ENCODE peak calls at places on chromosomes 6 and 20, in seven cellular contexts. F is fibroblast of the aortic adventitia, Z is neural crest cell, E is fibroblast of lung, U is fibroblast of villous mesenchyme, G is HFF-Myc, B is lower leg skin. C is an unnamed sample.

GRCh38 chr20:48196486-48196885 is 411.2 kb upstream of the SULF2 start:
- DNase-seq in F (no peak), Z (no peak), E (no peak), U (no peak), G (no peak), B (no peak), C (no peak)

GRCh38 chr6:1464796-1465348 is 75.5 kb downstream of the FOXF2 start:
- DNase-seq in F (no peak), Z (no peak), E (no peak), U (no peak), G (peak; percentile 6), B (no peak), C (no peak)

GRCh38 chr6:169702640-169703246 is 817 bp downstream of the C6orf120 start:
- DNase-seq in F (no peak), Z (peak; percentile 6), E (no peak), U (no peak), G (no peak), B (no peak), C (no peak)

GRCh38 chr6:87879144-87879861 is 168.3 kb upstream of the SPACA1 start:
- DNase-seq in F (peak; percentile 1), Z (no peak), E (no peak), U (peak; percentile 40), G (peak; percentile 7), B (no peak), C (no peak)

GRCh38 chr6:25660512-25660911 is 8.5 kb downstream of the SCGN start:
- DNase-seq in F (no peak), Z (no peak), E (peak; percentile 37), U (peak; percentile 11), G (peak; percentile 61), B (no peak), C (peak; percentile 54)

GRCh38 chr6:160379464-160379863 is 31.3 kb downstream of the SLC22A3 start:
- DNase-seq in F (peak; percentile 75), Z (no peak), E (peak; percentile 58), U (peak; percentile 76), G (no peak), B (no peak), C (no peak)

GRCh38 chr6:26222587-26222986 is 135.4 kb downstream of the HFE start:
- DNase-seq in F (no peak), Z (no peak), E (peak; percentile 32), U (no peak), G (no peak), B (no peak), C (no peak)

GRCh38 chr6:93550551-93551276 is 131.4 kb upstream of the EPHA7 start:
- DNase-seq in F (no peak), Z (no peak), E (peak; percentile 1), U (no peak), G (no peak), B (no peak), C (no peak)

GRCh38 chr6:122648726-122649125 is 38.5 kb downstream of the PKIB start:
- DNase-seq in F (no peak), Z (no peak), E (no peak), U (no peak), G (no peak), B (no peak), C (no peak)

GRCh38 chr6:165178056-165178455 is 131.3 kb downstream of the C6orf118 start:
- DNase-seq in F (peak; percentile 17), Z (no peak), E (peak; percentile 59), U (no peak), G (no peak), B (no peak), C (no peak)

GRCh38 chr6:41072836-41073202 is at the start of gene NFYA:
- DNase-seq in F (no peak), Z (no peak), E (no peak), U (peak; percentile 100), G (no peak), B (no peak), C (no peak)

GRCh38 chr20:44183282-44183681 is 3.7 kb downstream of the JPH2 start:
- DNase-seq in F (no peak), Z (no peak), E (no peak), U (no peak), G (no peak), B (no peak), C (peak; percentile 69)

GRCh38 chr6:85537055-85537494 is 56.6 kb downstream of the SNX14 start:
- DNase-seq in F (peak; percentile 48), Z (no peak), E (no peak), U (peak; percentile 28), G (no peak), B (no peak), C (peak; percentile 14)

GRCh38 chr6:54041239-54041638 is 70.0 kb upstream of the MLIP start:
- DNase-seq in F (no peak), Z (no peak), E (no peak), U (no peak), G (no peak), B (no peak), C (no peak)

GRCh38 chr6:7669742-7670141 is 56.2 kb upstream of the BMP6 start:
- DNase-seq in F (no peak), Z (no peak), E (no peak), U (no peak), G (no peak), B (no peak), C (no peak)
- TF ChIP-seq CTCF in F (no peak), Z (no peak), E (no peak), U (no peak), G (no peak), B (no peak), C (no peak)

GRCh38 chr6:138724015-138724414 is 49.6 kb upstream of the CCDC28A start:
- DNase-seq in F (peak; percentile 12), Z (no peak), E (peak; percentile 63), U (peak; percentile 71), G (no peak), B (peak; percentile 24), C (peak; percentile 15)
- TF ChIP-seq CTCF in F (no peak), Z (no peak), E (no peak), U (peak; percentile 31), G (no peak), B (no peak), C (peak; percentile 21)

DNA sequence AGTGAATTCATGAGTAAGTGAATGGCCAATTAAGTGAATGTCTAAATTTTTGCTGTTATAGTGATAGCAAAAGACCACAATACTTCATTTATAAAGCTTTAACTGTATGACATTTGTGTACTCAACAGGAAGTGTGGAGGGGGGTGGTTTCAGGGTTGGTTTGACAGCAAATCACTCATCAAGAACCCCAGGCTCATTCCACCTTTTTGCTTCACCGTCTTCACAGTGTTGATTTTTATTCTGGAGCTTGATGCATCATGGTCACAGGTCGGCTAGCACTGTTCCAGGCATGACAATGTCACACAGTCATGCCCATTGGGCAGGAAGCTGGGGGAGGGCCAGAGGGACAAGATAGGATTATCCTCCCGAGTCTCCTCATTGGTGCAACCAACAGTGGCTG is 75.0 kb downstream of the MDGA1 start:
- DNase-seq in F (no peak), Z (no peak), E (peak; percentile 36), U (no peak), G (no peak), B (no peak), C (no peak)
- TF ChIP-seq CTCF in F (no peak), Z (no peak), E (no peak), U (no peak), G (no peak), B (no peak), C (no peak)

DNA sequence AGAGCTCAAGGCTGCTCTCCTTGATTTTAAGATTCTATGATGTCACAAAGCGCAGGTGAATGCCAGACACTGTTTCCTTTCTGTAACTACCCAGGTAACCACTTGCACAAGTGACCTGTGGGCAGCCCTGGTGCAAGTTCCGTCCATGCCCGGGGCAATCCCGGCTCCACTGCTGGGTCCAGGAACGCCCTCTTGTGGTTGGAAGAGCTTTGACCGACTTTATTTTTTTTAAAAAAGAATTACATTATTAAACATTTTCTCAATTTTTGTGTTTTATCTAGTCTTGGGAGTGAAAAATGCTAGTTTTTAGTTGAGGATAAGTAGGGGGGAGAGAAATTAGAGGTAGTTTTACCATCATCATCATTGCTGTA is 695.2 kb downstream of the QKI start:
- DNase-seq in F (no peak), Z (no peak), E (peak; percentile 35), U (no peak), G (no peak), B (no peak), C (no peak)
- TF ChIP-seq CTCF in F (peak; percentile 10), Z (peak; percentile 58), E (peak; percentile 33), U (no peak), G (no peak), B (no peak), C (peak; percentile 71)

C was measured in cardiac muscle cell.